ENCODE peak calls at places on chromosome 16, in nine cellular contexts. Q is adrenal gland, M is left lung, Y is thoracic aorta, K is glutamatergic neuron, U is AG09319, H is NB4, A is AG04450, G is HCT116. O is an unnamed sample.

GRCh38 chr16:64238576-64238975 is 883.3 kb downstream of the CDH11 start:
- DNase-seq in Q (no peak), M (no peak), Y (no peak), K (no peak), U (no peak), H (no peak), A (no peak), G (no peak), O (no peak)

GRCh38 chr16:5003211-5003610 is 30.5 kb downstream of the NAGPA start:
- DNase-seq in Q (no peak), M (peak; percentile 55), Y (no peak), K (no peak), U (no peak), H (no peak), A (no peak), G (no peak), O (no peak)

GRCh38 chr16:29804455-29805231 is 1.7 kb upstream of the MAZ start:
- DNase-seq in Q (peak; percentile 82), M (no peak), Y (no peak), K (no peak), U (no peak), H (peak; percentile 79), A (no peak), G (no peak), O (no peak)

GRCh38 chr16:62077998-62078397 is 41.8 kb upstream of the CDH8 start:
- DNase-seq in Q (no peak), M (no peak), Y (no peak), K (peak; percentile 63), U (no peak), H (peak; percentile 34), A (no peak), G (no peak), O (no peak)

GRCh38 chr16:58797137-58797801 is 63.2 kb upstream of the GOT2 start:
- DNase-seq in Q (no peak), M (no peak), Y (no peak), K (no peak), U (no peak), H (no peak), A (no peak), G (no peak), O (no peak)

GRCh38 chr16:75309156-75309555 is 57.7 kb upstream of the BCAR1 start:
- DNase-seq in Q (no peak), M (no peak), Y (no peak), K (no peak), U (no peak), H (no peak), A (no peak), G (no peak), O (no peak)

GRCh38 chr16:85473909-85474640 is 139.0 kb upstream of the GSE1 start:
- DNase-seq in Q (no peak), M (peak; percentile 76), Y (no peak), K (no peak), U (no peak), H (no peak), A (no peak), G (no peak), O (no peak)

GRCh38 chr16:4561565-4561964 is 5.4 kb downstream of the C16orf96 start:
- DNase-seq in Q (no peak), M (no peak), Y (no peak), K (no peak), U (no peak), H (no peak), A (no peak), G (no peak), O (no peak)

GRCh38 chr16:67632415-67633172 is 12.3 kb upstream of the CARMIL2 start:
- DNase-seq in Q (no peak), M (no peak), Y (no peak), K (no peak), U (no peak), H (no peak), A (peak; percentile 45), G (no peak), O (no peak)

GRCh38 chr16:84600343-84601229 is 17.3 kb downstream of the COTL1 start:
- DNase-seq in Q (no peak), M (no peak), Y (no peak), K (no peak), U (no peak), H (peak; percentile 93), A (no peak), G (no peak), O (no peak)

GRCh38 chr16:549544-550263 is 10.5 kb upstream of the PRR35 start:
- DNase-seq in Q (no peak), M (no peak), Y (no peak), K (no peak), U (no peak), H (no peak), A (no peak), G (no peak), O (no peak)
- TF ChIP-seq CTCF in Q (no peak), M (no peak), Y (no peak), K (no peak), U (no peak), H (no peak), A (no peak), G (no peak), O (no peak)

GRCh38 chr16:14485131-14485551 is 144.9 kb downstream of the PARN start:
- DNase-seq in Q (no peak), M (no peak), Y (no peak), K (no peak), U (no peak), H (no peak), A (no peak), G (no peak), O (no peak)

GRCh38 chr16:14489460-14489859 is 140.6 kb downstream of the PARN start:
- DNase-seq in Q (peak; percentile 41), M (no peak), Y (no peak), K (peak; percentile 34), U (no peak), H (peak; percentile 44), A (no peak), G (peak; percentile 37), O (no peak)

GRCh38 chr16:14487579-14487978 is 142.5 kb downstream of the PARN start:
- DNase-seq in Q (no peak), M (no peak), Y (no peak), K (no peak), U (no peak), H (peak; percentile 16), A (no peak), G (no peak), O (no peak)

GRCh38 chr16:14485811-14486519 is 144.1 kb downstream of the PARN start:
- DNase-seq in Q (no peak), M (no peak), Y (no peak), K (no peak), U (no peak), H (no peak), A (no peak), G (no peak), O (no peak)

GRCh38 chr16:14486520-14487303 is 143.3 kb downstream of the PARN start:
- DNase-seq in Q (peak; percentile 96), M (no peak), Y (peak; percentile 76), K (no peak), U (peak; percentile 84), H (peak; percentile 30), A (peak; percentile 86), G (peak; percentile 57), O (no peak)
- TF ChIP-seq CTCF in Q (peak; percentile 31), M (no peak), Y (no peak), K (no peak), U (no peak), H (no peak), A (no peak), G (no peak), O (no peak)

DNA sequence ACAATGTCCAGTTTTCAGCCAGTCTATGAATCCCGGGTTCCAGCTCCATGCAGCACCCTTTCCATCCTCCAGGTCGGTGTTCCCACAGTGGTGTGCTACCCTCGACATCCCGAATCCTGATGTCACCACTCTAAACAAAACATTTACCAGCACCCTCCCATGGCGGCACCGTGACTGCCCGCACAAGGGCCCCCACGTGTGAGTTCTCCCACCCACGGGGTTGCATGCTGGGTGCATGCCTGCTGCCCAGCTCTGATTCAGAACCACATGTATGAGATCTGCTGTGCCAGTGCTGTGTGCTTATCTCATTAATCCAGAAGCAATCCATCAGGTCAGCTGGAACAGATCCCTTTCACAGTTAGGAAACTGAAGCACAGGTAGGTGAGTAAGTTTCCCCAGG is 57.4 kb downstream of the C16orf78 start:
- DNase-seq in Q (no peak), M (no peak), Y (no peak), K (no peak), U (no peak), H (no peak), A (no peak), G (no peak), O (no peak)
- TF ChIP-seq CTCF in Q (no peak), M (no peak), Y (no peak), K (no peak), U (no peak), H (no peak), A (no peak), G (no peak), O (no peak)

GRCh38 chr16:9363520-9363919 is 272.1 kb downstream of the HAPSTR1 start:
- DNase-seq in Q (no peak), M (no peak), Y (no peak), K (no peak), U (no peak), H (no peak), A (no peak), G (no peak), O (no peak)

GRCh38 chr16:9370071-9370491 is 278.6 kb downstream of the HAPSTR1 start:
- DNase-seq in Q (no peak), M (no peak), Y (no peak), K (peak; percentile 48), U (no peak), H (no peak), A (no peak), G (no peak), O (no peak)

GRCh38 chr16:9362050-9362449 is 270.6 kb downstream of the HAPSTR1 start:
- DNase-seq in Q (no peak), M (no peak), Y (no peak), K (no peak), U (no peak), H (no peak), A (no peak), G (no peak), O (no peak)

GRCh38 chr16:9364721-9365693 is 273.6 kb downstream of the HAPSTR1 start:
- DNase-seq in Q (peak; percentile 93), M (no peak), Y (peak; percentile 54), K (no peak), U (no peak), H (no peak), A (no peak), G (no peak), O (no peak)

DNA sequence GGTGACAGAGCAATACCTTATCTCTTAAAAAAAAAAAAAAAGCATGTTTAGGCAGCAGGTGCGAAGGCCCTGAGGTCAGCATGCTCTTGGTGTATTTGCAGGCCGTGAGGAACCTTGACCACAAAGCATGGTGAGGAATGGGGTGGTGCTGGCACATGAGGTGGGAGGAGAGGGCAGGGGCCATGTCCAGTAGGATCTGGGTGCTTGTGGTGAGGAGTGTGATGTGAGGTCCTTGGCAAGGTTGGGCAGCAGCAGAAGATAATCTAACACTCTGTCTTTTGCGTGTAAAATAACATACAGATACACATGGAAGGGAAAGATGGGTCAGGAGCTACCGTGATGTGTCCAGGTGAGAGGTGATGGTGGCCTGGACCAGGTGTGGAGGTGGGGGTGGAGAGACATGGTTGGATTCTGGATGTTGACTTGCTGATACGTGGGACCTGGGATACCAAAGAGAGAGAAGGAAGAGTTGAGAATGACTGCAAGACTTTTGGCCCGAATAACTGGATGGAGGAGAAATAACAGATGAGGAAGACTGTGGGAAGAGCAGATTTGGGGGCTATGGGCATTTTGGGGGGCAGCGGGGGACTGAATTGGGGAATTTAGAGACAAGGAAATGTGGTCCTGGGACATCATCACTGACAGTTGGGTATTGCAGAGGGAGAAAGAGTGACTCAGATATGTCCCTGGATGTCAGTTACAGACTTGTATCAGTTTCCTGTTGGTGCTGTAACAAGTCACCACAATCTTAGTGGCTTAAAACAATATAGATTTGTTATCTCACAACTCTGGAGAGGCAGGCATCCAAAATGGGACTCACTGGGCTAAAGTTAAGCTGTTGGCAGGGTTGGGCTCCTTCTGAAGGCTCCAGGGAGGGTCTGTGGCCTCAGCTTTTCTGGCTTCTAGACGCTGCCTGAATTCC is 274.9 kb downstream of the HAPSTR1 start:
- DNase-seq in Q (no peak), M (no peak), Y (no peak), K (no peak), U (no peak), H (no peak), A (no peak), G (no peak), O (no peak)
- TF ChIP-seq CTCF in Q (no peak), M (no peak), Y (no peak), K (no peak), U (no peak), H (no peak), A (no peak), G (no peak), O (no peak)